ENCODE peak calls at places on chromosomes 6 and 20, in five cellular contexts. One of them, this sample, is unnamed.

GRCh38 chr20:13995841-13996240 is 525 bp downstream of the MACROD2 start:
- DNase-seq in mesenchymal stem cell: no peak
- DNase-seq in H1: peak; percentile 75
- DNase-seq in IMR-90: no peak
- DNase-seq in H9: peak; percentile 48
- DNase-seq in this sample: no peak

GRCh38 chr20:25022680-25023079 is 30.1 kb upstream of the APMAP start:
- DNase-seq in mesenchymal stem cell: no peak
- DNase-seq in H1: no peak
- DNase-seq in IMR-90: no peak
- DNase-seq in H9: no peak
- DNase-seq in this sample: no peak

GRCh38 chr6:143747347-143747842 is 69.6 kb downstream of the PHACTR2 start:
- DNase-seq in mesenchymal stem cell: no peak
- DNase-seq in H1: no peak
- DNase-seq in IMR-90: no peak
- DNase-seq in H9: peak; percentile 48
- DNase-seq in this sample: no peak

GRCh38 chr20:1337441-1337840 is 8.5 kb upstream of the SDCBP2 start:
- DNase-seq in mesenchymal stem cell: no peak
- DNase-seq in H1: peak; percentile 17
- DNase-seq in IMR-90: no peak
- DNase-seq in H9: no peak
- DNase-seq in this sample: no peak

GRCh38 chr6:35552285-35552917 is 39.7 kb upstream of the TULP1 start:
- DNase-seq in mesenchymal stem cell: peak; percentile 18
- DNase-seq in H1: peak; percentile 84
- DNase-seq in IMR-90: peak; percentile 35
- DNase-seq in H9: peak; percentile 75
- DNase-seq in this sample: peak; percentile 74

GRCh38 chr20:30511322-30512030 is 746.0 kb upstream of the DEFB115 start:
- DNase-seq in mesenchymal stem cell: no peak
- DNase-seq in H1: no peak
- DNase-seq in IMR-90: no peak
- DNase-seq in H9: no peak
- DNase-seq in this sample: no peak

GRCh38 chr20:59220161-59220560 is 56.5 kb downstream of the ZNF831 start:
- DNase-seq in mesenchymal stem cell: no peak
- DNase-seq in H1: no peak
- DNase-seq in IMR-90: no peak
- DNase-seq in H9: no peak
- DNase-seq in this sample: no peak

GRCh38 chr20:32539817-32540675 is 45.1 kb downstream of the NOL4L start:
- DNase-seq in mesenchymal stem cell: no peak
- DNase-seq in H1: no peak
- DNase-seq in IMR-90: no peak
- DNase-seq in H9: no peak
- DNase-seq in this sample: no peak

GRCh38 chr6:29426654-29427053 is 11.9 kb downstream of the OR12D1 start:
- DNase-seq in mesenchymal stem cell: no peak
- DNase-seq in H1: no peak
- DNase-seq in IMR-90: no peak
- DNase-seq in H9: no peak
- DNase-seq in this sample: no peak

GRCh38 chr6:111767752-111768430 is 105.4 kb downstream of the FYN start:
- DNase-seq in mesenchymal stem cell: no peak
- DNase-seq in H1: no peak
- DNase-seq in IMR-90: no peak
- DNase-seq in H9: no peak
- DNase-seq in this sample: no peak

GRCh38 chr6:156283091-156283490 is 494.1 kb upstream of the ARID1B start:
- DNase-seq in mesenchymal stem cell: no peak
- DNase-seq in H1: no peak
- DNase-seq in IMR-90: no peak
- DNase-seq in H9: no peak
- DNase-seq in this sample: no peak

GRCh38 chr6:42618686-42619085 is 54.9 kb downstream of the UBR2 start:
- DNase-seq in mesenchymal stem cell: no peak
- DNase-seq in H1: no peak
- DNase-seq in IMR-90: peak; percentile 83
- DNase-seq in H9: peak; percentile 31
- DNase-seq in this sample: no peak

GRCh38 chr20:58129736-58130135 is 98.7 kb downstream of the ANKRD60 start:
- DNase-seq in mesenchymal stem cell: no peak
- DNase-seq in H1: peak; percentile 42
- DNase-seq in IMR-90: no peak
- DNase-seq in H9: peak; percentile 21
- DNase-seq in this sample: no peak
- H4K8ac ChIP-seq in mesenchymal stem cell: no peak overlapping the region
- H4K8ac ChIP-seq in H1: no peak overlapping the region
- H4K8ac ChIP-seq in IMR-90: no peak overlapping the region
- H4K8ac ChIP-seq in H9: no peak overlapping the region
- H4K8ac ChIP-seq in this sample: no peak overlapping the region

DNA sequence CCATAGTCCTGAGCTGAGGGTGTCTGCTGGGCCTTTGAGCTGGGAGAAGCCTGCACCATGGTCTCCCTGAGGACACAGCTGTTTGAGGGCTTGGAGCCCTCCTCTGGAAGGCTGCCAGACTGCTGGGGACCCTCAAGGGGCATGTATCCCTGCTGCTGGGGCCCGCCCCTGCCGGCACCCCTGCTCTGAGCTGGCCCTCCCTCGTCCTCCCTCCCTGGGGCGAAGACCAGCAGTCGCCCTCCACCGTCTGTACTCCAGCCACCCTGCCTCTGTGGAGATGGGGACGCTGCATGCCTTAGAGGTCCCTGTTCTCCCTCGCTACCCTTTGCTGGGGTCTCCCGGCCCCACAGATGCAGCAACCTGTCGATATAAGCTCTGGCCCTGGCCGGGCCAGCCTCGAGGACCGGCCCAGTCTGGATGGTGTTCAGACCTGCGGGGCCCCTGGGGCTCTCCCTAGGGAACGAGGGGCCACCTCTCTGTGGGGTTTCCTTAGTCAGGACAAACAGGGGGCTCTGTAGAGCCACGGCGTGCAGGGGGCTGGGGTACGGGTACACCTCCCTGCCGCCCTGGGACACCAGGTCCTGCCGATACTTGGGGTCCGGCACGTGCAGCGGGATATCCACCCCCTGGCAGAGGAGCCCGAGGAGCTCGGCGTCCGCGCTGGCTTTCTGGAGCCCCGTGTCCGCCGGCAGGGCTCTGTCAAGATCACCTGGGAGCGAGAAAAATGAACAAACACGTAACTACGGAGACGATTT is 11.0 kb downstream of the DACT2 start:
- DNase-seq in mesenchymal stem cell: no peak
- DNase-seq in H1: no peak
- DNase-seq in IMR-90: no peak
- DNase-seq in H9: no peak
- DNase-seq in this sample: no peak
- H4K8ac ChIP-seq in mesenchymal stem cell: no peak overlapping the region
- H4K8ac ChIP-seq in H1: no peak overlapping the region
- H4K8ac ChIP-seq in IMR-90: no peak overlapping the region
- H4K8ac ChIP-seq in H9: no peak overlapping the region
- H4K8ac ChIP-seq in this sample: no peak overlapping the region

DNA sequence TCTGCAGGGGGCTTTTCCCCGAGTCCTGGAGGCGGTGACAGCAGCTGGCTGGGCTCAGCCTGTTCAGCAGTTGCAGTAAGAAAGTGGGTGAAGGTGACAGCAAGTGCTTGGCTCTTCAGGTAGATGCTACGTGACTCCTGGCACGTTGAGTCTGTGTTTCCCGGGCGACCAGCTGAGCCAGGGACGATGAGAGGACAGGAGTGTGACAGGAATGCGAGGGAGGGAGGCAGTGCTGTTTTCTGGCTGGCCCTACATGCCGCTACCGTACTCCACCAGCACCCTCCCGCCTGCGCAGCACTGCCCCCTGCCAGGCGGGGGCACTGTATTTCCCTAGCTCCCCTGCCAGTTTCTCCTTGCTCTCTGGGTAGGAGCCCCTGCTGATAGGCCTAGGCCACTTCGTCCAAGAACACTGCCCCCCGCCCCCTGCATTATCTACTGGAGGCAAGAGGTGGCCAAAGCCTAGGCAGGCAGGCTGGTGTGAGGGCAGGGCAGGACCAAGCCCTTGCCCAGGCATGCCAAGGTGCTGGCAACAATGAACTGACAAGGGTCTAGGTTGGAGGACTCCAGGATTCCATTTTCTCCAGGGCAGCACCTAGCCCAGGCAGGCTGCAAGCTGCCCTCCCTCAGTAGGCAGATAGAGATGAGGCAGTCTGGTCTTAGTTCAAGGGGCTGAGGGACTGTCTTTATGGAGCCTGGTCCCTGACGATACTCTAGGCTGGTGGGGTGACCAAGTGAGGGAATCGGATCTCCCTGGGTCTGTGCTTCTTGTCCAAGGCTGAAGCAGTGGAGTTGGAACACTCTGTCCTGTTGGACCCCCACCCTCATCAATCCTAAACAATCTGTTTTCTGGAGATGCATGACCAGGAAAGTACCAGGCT is 19.2 kb downstream of the MRPS18A start:
- DNase-seq in mesenchymal stem cell: peak; percentile 56
- DNase-seq in H1: peak; percentile 83
- DNase-seq in IMR-90: peak; percentile 36
- DNase-seq in H9: peak; percentile 88
- DNase-seq in this sample: peak; percentile 91
- H4K8ac ChIP-seq in mesenchymal stem cell: peak overlapping the region; percentile 85
- H4K8ac ChIP-seq in H1: no peak overlapping the region
- H4K8ac ChIP-seq in IMR-90: peak overlapping the region; percentile 45
- H4K8ac ChIP-seq in H9: no peak overlapping the region
- H4K8ac ChIP-seq in this sample: peak overlapping the region; percentile 18

GRCh38 chr20:9068232-9068781 is 580 bp upstream of the PLCB4 start:
- DNase-seq in mesenchymal stem cell: peak; percentile 50
- DNase-seq in H1: peak; percentile 84
- DNase-seq in IMR-90: peak; percentile 41
- DNase-seq in H9: peak; percentile 69
- DNase-seq in this sample: peak; percentile 8
- H4K8ac ChIP-seq in mesenchymal stem cell: peak overlapping the region; percentile 70
- H4K8ac ChIP-seq in H1: peak overlapping the region; percentile 82
- H4K8ac ChIP-seq in IMR-90: peak overlapping the region; percentile 79
- H4K8ac ChIP-seq in H9: no peak overlapping the region
- H4K8ac ChIP-seq in this sample: peak overlapping the region; percentile 94